ENCODE peak calls at places on chromosomes 7 and 10, in ten cellular contexts. One of them, this sample, is unnamed.

GRCh38 chr7:3605222-3605621 is 304.2 kb downstream of the SDK1 start:
- DNase-seq in HepG2: no peak
- DNase-seq in lower lobe of right lung: no peak
- DNase-seq in uterus: no peak
- DNase-seq in GM23338: no peak
- DNase-seq in upper lobe of right lung: no peak
- DNase-seq in breast epithelium: no peak
- DNase-seq in endodermal cell: no peak
- DNase-seq in BJ: no peak
- DNase-seq in IMR-90: peak; percentile 56
- DNase-seq in this sample: no peak

GRCh38 chr7:1442355-1443124 is 16.7 kb downstream of the MICALL2 start:
- DNase-seq in HepG2: no peak
- DNase-seq in lower lobe of right lung: no peak
- DNase-seq in uterus: no peak
- DNase-seq in GM23338: no peak
- DNase-seq in upper lobe of right lung: no peak
- DNase-seq in breast epithelium: no peak
- DNase-seq in endodermal cell: no peak
- DNase-seq in BJ: no peak
- DNase-seq in IMR-90: no peak
- DNase-seq in this sample: no peak

GRCh38 chr10:104076743-104077160 is 8.9 kb downstream of the COL17A1 start:
- DNase-seq in HepG2: no peak
- DNase-seq in lower lobe of right lung: peak; percentile 58
- DNase-seq in uterus: no peak
- DNase-seq in GM23338: peak; percentile 76
- DNase-seq in upper lobe of right lung: no peak
- DNase-seq in breast epithelium: no peak
- DNase-seq in endodermal cell: peak; percentile 68
- DNase-seq in BJ: no peak
- DNase-seq in IMR-90: peak; percentile 16
- DNase-seq in this sample: peak; percentile 29

GRCh38 chr10:101897633-101898032 is 54.0 kb upstream of the KCNIP2 start:
- DNase-seq in HepG2: no peak
- DNase-seq in lower lobe of right lung: no peak
- DNase-seq in uterus: no peak
- DNase-seq in GM23338: no peak
- DNase-seq in upper lobe of right lung: no peak
- DNase-seq in breast epithelium: peak; percentile 54
- DNase-seq in endodermal cell: no peak
- DNase-seq in BJ: no peak
- DNase-seq in IMR-90: peak; percentile 75
- DNase-seq in this sample: no peak

GRCh38 chr10:71045188-71045841 is 156.9 kb upstream of the PCBD1 start:
- DNase-seq in HepG2: no peak
- DNase-seq in lower lobe of right lung: peak; percentile 70
- DNase-seq in uterus: no peak
- DNase-seq in GM23338: no peak
- DNase-seq in upper lobe of right lung: no peak
- DNase-seq in breast epithelium: no peak
- DNase-seq in endodermal cell: no peak
- DNase-seq in BJ: no peak
- DNase-seq in IMR-90: no peak
- DNase-seq in this sample: no peak

GRCh38 chr7:144671429-144671828 is 164.4 kb downstream of the TPK1 start:
- DNase-seq in HepG2: no peak
- DNase-seq in lower lobe of right lung: no peak
- DNase-seq in uterus: no peak
- DNase-seq in GM23338: peak; percentile 34
- DNase-seq in upper lobe of right lung: no peak
- DNase-seq in breast epithelium: no peak
- DNase-seq in endodermal cell: no peak
- DNase-seq in BJ: no peak
- DNase-seq in IMR-90: no peak
- DNase-seq in this sample: no peak

GRCh38 chr10:70791390-70792039 is 6.3 kb upstream of the TBATA start:
- DNase-seq in HepG2: no peak
- DNase-seq in lower lobe of right lung: no peak
- DNase-seq in uterus: no peak
- DNase-seq in GM23338: no peak
- DNase-seq in upper lobe of right lung: no peak
- DNase-seq in breast epithelium: no peak
- DNase-seq in endodermal cell: no peak
- DNase-seq in BJ: no peak
- DNase-seq in IMR-90: no peak
- DNase-seq in this sample: no peak

GRCh38 chr10:125881192-125881591 is at the start of gene DHX32:
- DNase-seq in HepG2: no peak
- DNase-seq in lower lobe of right lung: no peak
- DNase-seq in uterus: no peak
- DNase-seq in GM23338: peak; percentile 91
- DNase-seq in upper lobe of right lung: no peak
- DNase-seq in breast epithelium: no peak
- DNase-seq in endodermal cell: peak; percentile 88
- DNase-seq in BJ: no peak
- DNase-seq in IMR-90: no peak
- DNase-seq in this sample: no peak

GRCh38 chr7:116512524-116513188 is 12.2 kb upstream of the CAV1 start:
- DNase-seq in HepG2: no peak
- DNase-seq in lower lobe of right lung: no peak
- DNase-seq in uterus: no peak
- DNase-seq in GM23338: no peak
- DNase-seq in upper lobe of right lung: no peak
- DNase-seq in breast epithelium: no peak
- DNase-seq in endodermal cell: no peak
- DNase-seq in BJ: no peak
- DNase-seq in IMR-90: peak; percentile 76
- DNase-seq in this sample: no peak

GRCh38 chr10:119655566-119656001 is 4.4 kb downstream of the BAG3 start:
- DNase-seq in HepG2: no peak
- DNase-seq in lower lobe of right lung: no peak
- DNase-seq in uterus: peak; percentile 51
- DNase-seq in GM23338: no peak
- DNase-seq in upper lobe of right lung: no peak
- DNase-seq in breast epithelium: peak; percentile 67
- DNase-seq in endodermal cell: no peak
- DNase-seq in BJ: peak; percentile 50
- DNase-seq in IMR-90: peak; percentile 88
- DNase-seq in this sample: no peak

GRCh38 chr10:119656760-119657159 is 5.6 kb downstream of the BAG3 start:
- DNase-seq in HepG2: no peak
- DNase-seq in lower lobe of right lung: no peak
- DNase-seq in uterus: no peak
- DNase-seq in GM23338: no peak
- DNase-seq in upper lobe of right lung: no peak
- DNase-seq in breast epithelium: no peak
- DNase-seq in endodermal cell: no peak
- DNase-seq in BJ: no peak
- DNase-seq in IMR-90: no peak
- DNase-seq in this sample: no peak

GRCh38 chr10:119653209-119653608 is 2.0 kb downstream of the BAG3 start:
- DNase-seq in HepG2: no peak
- DNase-seq in lower lobe of right lung: no peak
- DNase-seq in uterus: no peak
- DNase-seq in GM23338: no peak
- DNase-seq in upper lobe of right lung: no peak
- DNase-seq in breast epithelium: no peak
- DNase-seq in endodermal cell: no peak
- DNase-seq in BJ: no peak
- DNase-seq in IMR-90: peak; percentile 30
- DNase-seq in this sample: no peak

GRCh38 chr10:119652361-119652760 is 1.2 kb downstream of the BAG3 start:
- DNase-seq in HepG2: peak; percentile 35
- DNase-seq in lower lobe of right lung: no peak
- DNase-seq in uterus: no peak
- DNase-seq in GM23338: no peak
- DNase-seq in upper lobe of right lung: no peak
- DNase-seq in breast epithelium: no peak
- DNase-seq in endodermal cell: no peak
- DNase-seq in BJ: peak; percentile 35
- DNase-seq in IMR-90: peak; percentile 82
- DNase-seq in this sample: peak; percentile 23

GRCh38 chr10:119654540-119654939 is 3.4 kb downstream of the BAG3 start:
- DNase-seq in HepG2: peak; percentile 27
- DNase-seq in lower lobe of right lung: peak; percentile 77
- DNase-seq in uterus: no peak
- DNase-seq in GM23338: no peak
- DNase-seq in upper lobe of right lung: peak; percentile 86
- DNase-seq in breast epithelium: peak; percentile 61
- DNase-seq in endodermal cell: peak; percentile 64
- DNase-seq in BJ: no peak
- DNase-seq in IMR-90: no peak
- DNase-seq in this sample: no peak
- H3K4me3 ChIP-seq in HepG2: no peak overlapping the region
- H3K4me3 ChIP-seq in lower lobe of right lung: peak overlapping the region; percentile 90
- H3K4me3 ChIP-seq in uterus: no peak overlapping the region
- H3K4me3 ChIP-seq in GM23338: no peak overlapping the region
- H3K4me3 ChIP-seq in upper lobe of right lung: peak overlapping the region; percentile 81
- H3K4me3 ChIP-seq in breast epithelium: no peak overlapping the region
- H3K4me3 ChIP-seq in endodermal cell: peak overlapping the region; percentile 94
- H3K4me3 ChIP-seq in BJ: no peak overlapping the region
- H3K4me3 ChIP-seq in IMR-90: no peak overlapping the region
- H3K4me3 ChIP-seq in this sample: no peak overlapping the region

DNA sequence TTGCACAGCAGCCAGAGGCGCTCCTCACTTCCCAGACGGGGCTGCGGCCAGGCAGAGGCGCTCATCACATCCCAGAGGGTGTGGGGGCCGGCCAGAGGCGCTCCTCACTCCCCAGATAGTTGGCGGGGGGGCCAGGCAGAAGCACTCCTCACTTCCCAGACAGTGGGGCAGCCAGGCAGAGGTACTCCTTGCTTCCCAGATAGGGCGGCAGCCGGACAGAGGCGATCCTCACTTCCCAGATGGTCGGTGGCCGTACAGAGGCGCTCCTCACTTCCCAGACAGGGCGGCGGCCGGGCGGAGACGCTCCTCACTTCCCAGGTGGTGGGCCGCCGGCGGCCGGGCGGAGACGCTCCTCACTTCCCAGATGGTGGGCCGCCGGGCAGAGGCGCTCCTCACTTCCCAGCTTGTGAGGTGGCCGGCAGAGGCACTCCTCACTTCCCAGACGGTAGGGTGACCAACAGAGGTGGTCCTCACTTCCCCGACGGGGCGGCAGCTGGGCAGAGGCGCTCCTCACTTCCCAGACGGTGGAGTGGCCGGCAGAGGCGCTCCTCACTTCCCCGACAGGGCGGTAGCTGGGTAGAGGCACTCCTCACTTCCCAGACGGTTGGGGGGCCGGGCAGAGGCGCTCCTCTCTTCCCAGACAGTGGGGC is 26.5 kb downstream of the CCNY start:
- DNase-seq in HepG2: no peak
- DNase-seq in lower lobe of right lung: no peak
- DNase-seq in uterus: no peak
- DNase-seq in GM23338: no peak
- DNase-seq in upper lobe of right lung: no peak
- DNase-seq in breast epithelium: no peak
- DNase-seq in endodermal cell: no peak
- DNase-seq in BJ: no peak
- DNase-seq in IMR-90: no peak
- DNase-seq in this sample: no peak
- TF ChIP-seq CTCF in HepG2: no peak
- TF ChIP-seq CTCF in lower lobe of right lung: no peak
- TF ChIP-seq CTCF in uterus: no peak
- TF ChIP-seq CTCF in GM23338: peak; percentile 2
- TF ChIP-seq CTCF in upper lobe of right lung: no peak
- TF ChIP-seq CTCF in breast epithelium: no peak
- TF ChIP-seq CTCF in endodermal cell: no peak
- TF ChIP-seq CTCF in BJ: no peak
- TF ChIP-seq CTCF in IMR-90: no peak
- TF ChIP-seq CTCF in this sample: no peak

GRCh38 chr10:1295756-1296480 is 239.7 kb downstream of the WDR37 start:
- DNase-seq in HepG2: no peak
- DNase-seq in lower lobe of right lung: no peak
- DNase-seq in uterus: no peak
- DNase-seq in GM23338: no peak
- DNase-seq in upper lobe of right lung: no peak
- DNase-seq in breast epithelium: no peak
- DNase-seq in endodermal cell: no peak
- DNase-seq in BJ: no peak
- DNase-seq in IMR-90: no peak
- DNase-seq in this sample: no peak

GRCh38 chr10:1299041-1299726 is 243.0 kb downstream of the WDR37 start:
- DNase-seq in HepG2: no peak
- DNase-seq in lower lobe of right lung: no peak
- DNase-seq in uterus: no peak
- DNase-seq in GM23338: no peak
- DNase-seq in upper lobe of right lung: no peak
- DNase-seq in breast epithelium: no peak
- DNase-seq in endodermal cell: no peak
- DNase-seq in BJ: no peak
- DNase-seq in IMR-90: no peak
- DNase-seq in this sample: no peak

GRCh38 chr10:1297566-1298301 is 241.5 kb downstream of the WDR37 start:
- DNase-seq in HepG2: no peak
- DNase-seq in lower lobe of right lung: no peak
- DNase-seq in uterus: no peak
- DNase-seq in GM23338: peak; percentile 81
- DNase-seq in upper lobe of right lung: no peak
- DNase-seq in breast epithelium: no peak
- DNase-seq in endodermal cell: peak; percentile 85
- DNase-seq in BJ: no peak
- DNase-seq in IMR-90: no peak
- DNase-seq in this sample: no peak

GRCh38 chr10:1301138-1301537 is 245.0 kb downstream of the WDR37 start:
- DNase-seq in HepG2: no peak
- DNase-seq in lower lobe of right lung: no peak
- DNase-seq in uterus: no peak
- DNase-seq in GM23338: no peak
- DNase-seq in upper lobe of right lung: no peak
- DNase-seq in breast epithelium: no peak
- DNase-seq in endodermal cell: no peak
- DNase-seq in BJ: no peak
- DNase-seq in IMR-90: no peak
- DNase-seq in this sample: no peak

DNA sequence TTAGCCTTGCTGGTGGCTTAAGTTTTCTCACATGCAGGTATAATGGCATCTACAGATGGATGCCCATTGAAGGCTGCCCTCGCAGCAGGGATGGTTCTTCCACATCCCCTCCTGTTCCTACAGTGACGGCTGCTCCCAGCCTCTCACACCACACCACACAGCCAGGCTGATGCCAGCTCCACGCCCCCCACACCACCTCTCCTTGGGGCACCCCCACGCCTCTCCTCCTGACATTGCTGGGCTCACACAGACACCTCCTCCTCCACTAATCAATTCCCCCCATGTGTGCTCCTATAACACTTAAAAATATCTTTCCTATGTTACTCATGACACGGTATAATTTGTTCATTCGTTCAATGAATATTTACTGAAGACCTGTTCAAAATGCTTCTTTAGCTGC is 244.0 kb downstream of the WDR37 start:
- DNase-seq in HepG2: no peak
- DNase-seq in lower lobe of right lung: no peak
- DNase-seq in uterus: no peak
- DNase-seq in GM23338: no peak
- DNase-seq in upper lobe of right lung: no peak
- DNase-seq in breast epithelium: no peak
- DNase-seq in endodermal cell: no peak
- DNase-seq in BJ: no peak
- DNase-seq in IMR-90: no peak
- DNase-seq in this sample: no peak
- H3K27me3 ChIP-seq in HepG2: no peaks in the 10 kb centered on the region
- H3K27me3 ChIP-seq in lower lobe of right lung: peaks cover 12% of the 10 kb centered on the region
- H3K27me3 ChIP-seq in uterus: no peaks in the 10 kb centered on the region
- H3K27me3 ChIP-seq in GM23338: no peaks in the 10 kb centered on the region
- H3K27me3 ChIP-seq in upper lobe of right lung: no peaks in the 10 kb centered on the region
- H3K27me3 ChIP-seq in breast epithelium: no peaks in the 10 kb centered on the region
- H3K27me3 ChIP-seq in endodermal cell: no peaks in the 10 kb centered on the region
- H3K27me3 ChIP-seq in BJ: no peaks in the 10 kb centered on the region
- H3K27me3 ChIP-seq in IMR-90: no peaks in the 10 kb centered on the region
- H3K27me3 ChIP-seq in this sample: peaks cover 2% of the 10 kb centered on the region

GRCh38 chr10:22931948-22932347 is 4.1 kb downstream of the ARMC3 start:
- DNase-seq in HepG2: no peak
- DNase-seq in lower lobe of right lung: no peak
- DNase-seq in uterus: no peak
- DNase-seq in GM23338: no peak
- DNase-seq in upper lobe of right lung: no peak
- DNase-seq in breast epithelium: no peak
- DNase-seq in endodermal cell: no peak
- DNase-seq in BJ: no peak
- DNase-seq in IMR-90: peak; percentile 32
- DNase-seq in this sample: no peak
- H3K4me3 ChIP-seq in HepG2: no peak overlapping the region
- H3K4me3 ChIP-seq in lower lobe of right lung: no peak overlapping the region
- H3K4me3 ChIP-seq in uterus: no peak overlapping the region
- H3K4me3 ChIP-seq in GM23338: no peak overlapping the region
- H3K4me3 ChIP-seq in upper lobe of right lung: no peak overlapping the region
- H3K4me3 ChIP-seq in breast epithelium: no peak overlapping the region
- H3K4me3 ChIP-seq in endodermal cell: no peak overlapping the region
- H3K4me3 ChIP-seq in BJ: no peak overlapping the region
- H3K4me3 ChIP-seq in IMR-90: no peak overlapping the region
- H3K4me3 ChIP-seq in this sample: no peak overlapping the region

This sample was measured in kidney epithelial cell.